ENCODE peak calls at places on chromosomes 11 and 22, in nine cellular contexts. One of them, this sample, is unnamed.

GRCh38 chr22:20089977-20090729 is 10.1 kb downstream of the DGCR8 start:
- DNase-seq in amniotic stem cell: no peak
- DNase-seq in CD8-positive, alpha-beta T cell: no peak
- DNase-seq in HAP-1: no peak
- DNase-seq in stimulated activated CD8-positive, alpha-beta memory T cell treated with anti-CD3 and anti-CD28 coated beads, Interleukin-7, amount 100 ng/mL, for 1 hour: no peak
- DNase-seq in A549: no peak
- DNase-seq in HTR-8/SVneo: no peak
- DNase-seq in AG04449: no peak
- DNase-seq in thoracic aorta: no peak
- DNase-seq in this sample: peak; percentile 16

GRCh38 chr22:35037089-35037488 is 28.9 kb upstream of the ISX start:
- DNase-seq in amniotic stem cell: no peak
- DNase-seq in HAP-1: peak; percentile 16
- DNase-seq in A549: no peak
- DNase-seq in HTR-8/SVneo: no peak
- DNase-seq in AG04449: no peak
- DNase-seq in thoracic aorta: no peak
- DNase-seq in CD8-positive, alpha-beta T cell: no peak
- DNase-seq in stimulated activated CD8-positive, alpha-beta memory T cell treated with anti-CD3 and anti-CD28 coated beads, Interleukin-7, amount 100 ng/mL, for 1 hour: no peak
- DNase-seq in this sample: no peak

GRCh38 chr22:20507253-20508066 is at the start of gene MED15:
- DNase-seq in AG04449: no peak
- DNase-seq in HTR-8/SVneo: peak; percentile 73
- DNase-seq in stimulated activated CD8-positive, alpha-beta memory T cell treated with anti-CD3 and anti-CD28 coated beads, Interleukin-7, amount 100 ng/mL, for 1 hour: peak; percentile 76
- DNase-seq in amniotic stem cell: peak; percentile 79
- DNase-seq in A549: peak; percentile 87
- DNase-seq in thoracic aorta: peak; percentile 72
- DNase-seq in HAP-1: peak; percentile 85
- DNase-seq in CD8-positive, alpha-beta T cell: peak; percentile 88
- DNase-seq in this sample: no peak

GRCh38 chr11:90908074-90908473 is 685.2 kb upstream of the CHORDC1 start:
- DNase-seq in CD8-positive, alpha-beta T cell: no peak
- DNase-seq in stimulated activated CD8-positive, alpha-beta memory T cell treated with anti-CD3 and anti-CD28 coated beads, Interleukin-7, amount 100 ng/mL, for 1 hour: no peak
- DNase-seq in HAP-1: no peak
- DNase-seq in AG04449: no peak
- DNase-seq in thoracic aorta: no peak
- DNase-seq in A549: peak; percentile 12
- DNase-seq in amniotic stem cell: no peak
- DNase-seq in HTR-8/SVneo: no peak
- DNase-seq in this sample: no peak

GRCh38 chr11:110565344-110565684 is 135.6 kb downstream of the FDX1 start:
- DNase-seq in A549: peak; percentile 11
- DNase-seq in HAP-1: no peak
- DNase-seq in stimulated activated CD8-positive, alpha-beta memory T cell treated with anti-CD3 and anti-CD28 coated beads, Interleukin-7, amount 100 ng/mL, for 1 hour: no peak
- DNase-seq in amniotic stem cell: no peak
- DNase-seq in HTR-8/SVneo: peak; percentile 27
- DNase-seq in AG04449: no peak
- DNase-seq in CD8-positive, alpha-beta T cell: no peak
- DNase-seq in thoracic aorta: no peak
- DNase-seq in this sample: peak; percentile 1

GRCh38 chr11:104713366-104713765 is 184.9 kb downstream of the CASP12 start:
- DNase-seq in stimulated activated CD8-positive, alpha-beta memory T cell treated with anti-CD3 and anti-CD28 coated beads, Interleukin-7, amount 100 ng/mL, for 1 hour: no peak
- DNase-seq in amniotic stem cell: no peak
- DNase-seq in CD8-positive, alpha-beta T cell: no peak
- DNase-seq in A549: no peak
- DNase-seq in AG04449: no peak
- DNase-seq in HAP-1: no peak
- DNase-seq in HTR-8/SVneo: no peak
- DNase-seq in thoracic aorta: no peak
- DNase-seq in this sample: no peak

GRCh38 chr11:45646275-45646970 is 19.0 kb downstream of the CHST1 start:
- DNase-seq in A549: peak; percentile 17
- DNase-seq in HTR-8/SVneo: no peak
- DNase-seq in AG04449: no peak
- DNase-seq in amniotic stem cell: no peak
- DNase-seq in thoracic aorta: no peak
- DNase-seq in HAP-1: no peak
- DNase-seq in CD8-positive, alpha-beta T cell: no peak
- DNase-seq in stimulated activated CD8-positive, alpha-beta memory T cell treated with anti-CD3 and anti-CD28 coated beads, Interleukin-7, amount 100 ng/mL, for 1 hour: no peak
- DNase-seq in this sample: no peak

GRCh38 chr11:12196335-12196734 is 85.9 kb downstream of the MICAL2 start:
- DNase-seq in amniotic stem cell: no peak
- DNase-seq in CD8-positive, alpha-beta T cell: no peak
- DNase-seq in stimulated activated CD8-positive, alpha-beta memory T cell treated with anti-CD3 and anti-CD28 coated beads, Interleukin-7, amount 100 ng/mL, for 1 hour: no peak
- DNase-seq in thoracic aorta: no peak
- DNase-seq in AG04449: no peak
- DNase-seq in HTR-8/SVneo: no peak
- DNase-seq in HAP-1: no peak
- DNase-seq in A549: no peak
- DNase-seq in this sample: no peak

GRCh38 chr11:67503119-67504022 is 1.8 kb downstream of the PITPNM1 start:
- DNase-seq in stimulated activated CD8-positive, alpha-beta memory T cell treated with anti-CD3 and anti-CD28 coated beads, Interleukin-7, amount 100 ng/mL, for 1 hour: no peak
- DNase-seq in amniotic stem cell: no peak
- DNase-seq in AG04449: no peak
- DNase-seq in HAP-1: no peak
- DNase-seq in HTR-8/SVneo: no peak
- DNase-seq in thoracic aorta: no peak
- DNase-seq in CD8-positive, alpha-beta T cell: no peak
- DNase-seq in A549: no peak
- DNase-seq in this sample: no peak

GRCh38 chr22:27510024-27510423 is 291.5 kb downstream of the MN1 start:
- DNase-seq in HAP-1: no peak
- DNase-seq in thoracic aorta: no peak
- DNase-seq in CD8-positive, alpha-beta T cell: no peak
- DNase-seq in amniotic stem cell: no peak
- DNase-seq in AG04449: no peak
- DNase-seq in HTR-8/SVneo: no peak
- DNase-seq in stimulated activated CD8-positive, alpha-beta memory T cell treated with anti-CD3 and anti-CD28 coated beads, Interleukin-7, amount 100 ng/mL, for 1 hour: no peak
- DNase-seq in A549: no peak
- DNase-seq in this sample: no peak

GRCh38 chr11:86606849-86607481 is 65.5 kb downstream of the ME3 start:
- DNase-seq in AG04449: no peak
- DNase-seq in CD8-positive, alpha-beta T cell: no peak
- DNase-seq in thoracic aorta: no peak
- DNase-seq in HAP-1: no peak
- DNase-seq in stimulated activated CD8-positive, alpha-beta memory T cell treated with anti-CD3 and anti-CD28 coated beads, Interleukin-7, amount 100 ng/mL, for 1 hour: no peak
- DNase-seq in amniotic stem cell: no peak
- DNase-seq in HTR-8/SVneo: no peak
- DNase-seq in A549: peak; percentile 57
- DNase-seq in this sample: no peak

GRCh38 chr22:50656122-50657070 is 16.2 kb upstream of the SHANK3 start:
- DNase-seq in AG04449: no peak
- DNase-seq in stimulated activated CD8-positive, alpha-beta memory T cell treated with anti-CD3 and anti-CD28 coated beads, Interleukin-7, amount 100 ng/mL, for 1 hour: no peak
- DNase-seq in thoracic aorta: no peak
- DNase-seq in CD8-positive, alpha-beta T cell: no peak
- DNase-seq in amniotic stem cell: peak; percentile 14
- DNase-seq in HAP-1: no peak
- DNase-seq in HTR-8/SVneo: peak; percentile 83
- DNase-seq in A549: peak; percentile 47
- DNase-seq in this sample: no peak

GRCh38 chr11:76629853-76630599 is 40.5 kb downstream of the LRRC32 start:
- DNase-seq in HAP-1: no peak
- DNase-seq in CD8-positive, alpha-beta T cell: no peak
- DNase-seq in HTR-8/SVneo: no peak
- DNase-seq in amniotic stem cell: no peak
- DNase-seq in thoracic aorta: no peak
- DNase-seq in stimulated activated CD8-positive, alpha-beta memory T cell treated with anti-CD3 and anti-CD28 coated beads, Interleukin-7, amount 100 ng/mL, for 1 hour: no peak
- DNase-seq in AG04449: no peak
- DNase-seq in A549: no peak
- DNase-seq in this sample: no peak

GRCh38 chr22:40203568-40203967 is 25.8 kb downstream of the TNRC6B start:
- DNase-seq in AG04449: no peak
- DNase-seq in CD8-positive, alpha-beta T cell: peak; percentile 51
- DNase-seq in HAP-1: no peak
- DNase-seq in stimulated activated CD8-positive, alpha-beta memory T cell treated with anti-CD3 and anti-CD28 coated beads, Interleukin-7, amount 100 ng/mL, for 1 hour: no peak
- DNase-seq in HTR-8/SVneo: no peak
- DNase-seq in A549: no peak
- DNase-seq in thoracic aorta: no peak
- DNase-seq in amniotic stem cell: no peak
- DNase-seq in this sample: no peak

GRCh38 chr11:107970049-107970448 is 38.6 kb upstream of the CUL5 start:
- DNase-seq in stimulated activated CD8-positive, alpha-beta memory T cell treated with anti-CD3 and anti-CD28 coated beads, Interleukin-7, amount 100 ng/mL, for 1 hour: no peak
- DNase-seq in HAP-1: no peak
- DNase-seq in HTR-8/SVneo: no peak
- DNase-seq in thoracic aorta: no peak
- DNase-seq in A549: no peak
- DNase-seq in amniotic stem cell: no peak
- DNase-seq in AG04449: no peak
- DNase-seq in CD8-positive, alpha-beta T cell: no peak
- DNase-seq in this sample: no peak

GRCh38 chr11:3815882-3816281 is 7.5 kb downstream of the PGAP2 start:
- DNase-seq in thoracic aorta: no peak
- DNase-seq in AG04449: no peak
- DNase-seq in CD8-positive, alpha-beta T cell: no peak
- DNase-seq in amniotic stem cell: no peak
- DNase-seq in HAP-1: no peak
- DNase-seq in HTR-8/SVneo: no peak
- DNase-seq in stimulated activated CD8-positive, alpha-beta memory T cell treated with anti-CD3 and anti-CD28 coated beads, Interleukin-7, amount 100 ng/mL, for 1 hour: no peak
- DNase-seq in A549: no peak
- DNase-seq in this sample: no peak

GRCh38 chr11:1219446-1219835 is 3.4 kb upstream of the MUC5B start:
- DNase-seq in thoracic aorta: no peak
- DNase-seq in HTR-8/SVneo: no peak
- DNase-seq in stimulated activated CD8-positive, alpha-beta memory T cell treated with anti-CD3 and anti-CD28 coated beads, Interleukin-7, amount 100 ng/mL, for 1 hour: no peak
- DNase-seq in amniotic stem cell: no peak
- DNase-seq in CD8-positive, alpha-beta T cell: no peak
- DNase-seq in AG04449: no peak
- DNase-seq in HAP-1: no peak
- DNase-seq in A549: no peak
- DNase-seq in this sample: no peak

GRCh38 chr22:49308300-49308699 is 519.4 kb downstream of the BRD1 start:
- DNase-seq in CD8-positive, alpha-beta T cell: no peak
- DNase-seq in thoracic aorta: no peak
- DNase-seq in stimulated activated CD8-positive, alpha-beta memory T cell treated with anti-CD3 and anti-CD28 coated beads, Interleukin-7, amount 100 ng/mL, for 1 hour: no peak
- DNase-seq in HTR-8/SVneo: no peak
- DNase-seq in AG04449: no peak
- DNase-seq in A549: no peak
- DNase-seq in amniotic stem cell: no peak
- DNase-seq in HAP-1: no peak
- DNase-seq in this sample: no peak

GRCh38 chr11:73121692-73122091 is 20.4 kb downstream of the FCHSD2 start:
- DNase-seq in amniotic stem cell: no peak
- DNase-seq in HTR-8/SVneo: no peak
- DNase-seq in A549: no peak
- DNase-seq in thoracic aorta: no peak
- DNase-seq in HAP-1: no peak
- DNase-seq in stimulated activated CD8-positive, alpha-beta memory T cell treated with anti-CD3 and anti-CD28 coated beads, Interleukin-7, amount 100 ng/mL, for 1 hour: no peak
- DNase-seq in CD8-positive, alpha-beta T cell: no peak
- DNase-seq in AG04449: no peak
- DNase-seq in this sample: no peak